ENCODE peak calls at places on chromosome 18, in four cellular contexts. One of them, this sample, is unnamed.

GRCh38 chr18:55522011-55522410 is 66.0 kb downstream of the TCF4 start:
- DNase-seq in A549: no peak
- DNase-seq in GM12878: no peak
- DNase-seq in K562: peak
- DNase-seq in this sample: peak

GRCh38 chr18:9737814-9738160 is 29.7 kb downstream of the RAB31 start:
- DNase-seq in K562: peak
- DNase-seq in GM12878: no peak
- DNase-seq in A549: no peak
- DNase-seq in this sample: no peak

GRCh38 chr18:79245517-79246001 is 150.2 kb upstream of the NFATC1 start:
- DNase-seq in K562: no peak
- DNase-seq in GM12878: no peak
- DNase-seq in A549: peak
- DNase-seq in this sample: peak

GRCh38 chr18:41745166-41746049 is 209.6 kb upstream of the PIK3C3 start:
- DNase-seq in GM12878: no peak
- DNase-seq in K562: peak
- DNase-seq in A549: peak
- DNase-seq in this sample: peak

GRCh38 chr18:55343396-55344073 is 244.5 kb downstream of the TCF4 start:
- DNase-seq in K562: peak
- DNase-seq in A549: no peak
- DNase-seq in GM12878: no peak
- DNase-seq in this sample: peak

GRCh38 chr18:76493213-76494107 is 1.6 kb downstream of the ZNF516 start:
- DNase-seq in K562: peak
- DNase-seq in A549: peak
- DNase-seq in GM12878: no peak
- DNase-seq in this sample: peak

GRCh38 chr18:63534615-63535014 is 7.6 kb upstream of the SERPINB12 start:
- DNase-seq in A549: no peak
- DNase-seq in GM12878: no peak
- DNase-seq in K562: no peak
- DNase-seq in this sample: peak

GRCh38 chr18:22681912-22682311 is 251.2 kb upstream of the RBBP8 start:
- DNase-seq in K562: no peak
- DNase-seq in GM12878: no peak
- DNase-seq in A549: no peak
- DNase-seq in this sample: no peak

GRCh38 chr18:62486290-62486964 is 36.4 kb upstream of the ZCCHC2 start:
- DNase-seq in K562: peak
- DNase-seq in A549: peak
- DNase-seq in GM12878: no peak
- DNase-seq in this sample: peak

GRCh38 chr18:6741290-6741689 is 11.8 kb downstream of the ARHGAP28 start:
- DNase-seq in K562: peak
- DNase-seq in A549: peak
- DNase-seq in GM12878: no peak
- DNase-seq in this sample: no peak

GRCh38 chr18:44654555-44654954 is 26.1 kb upstream of the SETBP1 start:
- DNase-seq in K562: no peak
- DNase-seq in GM12878: no peak
- DNase-seq in A549: no peak
- DNase-seq in this sample: no peak

GRCh38 chr18:78813898-78814297 is 165.7 kb upstream of the SALL3 start:
- DNase-seq in A549: no peak
- DNase-seq in K562: no peak
- DNase-seq in GM12878: no peak
- DNase-seq in this sample: no peak

GRCh38 chr18:22428672-22429071 is 11.0 kb upstream of the CTAGE1 start:
- DNase-seq in GM12878: no peak
- DNase-seq in A549: no peak
- DNase-seq in K562: no peak
- DNase-seq in this sample: no peak

GRCh38 chr18:74994502-74995403 is 214.2 kb downstream of the PTGR3 start:
- DNase-seq in K562: no peak
- DNase-seq in GM12878: peak
- DNase-seq in A549: no peak
- DNase-seq in this sample: peak

GRCh38 chr18:60693426-60693825 is 320.9 kb upstream of the MC4R start:
- DNase-seq in GM12878: no peak
- DNase-seq in K562: no peak
- DNase-seq in A549: no peak
- DNase-seq in this sample: no peak

GRCh38 chr18:39841133-39842041 is 2113.6 kb upstream of the PIK3C3 start:
- DNase-seq in K562: no peak
- DNase-seq in GM12878: no peak
- DNase-seq in A549: peak
- DNase-seq in this sample: peak

GRCh38 chr18:42074704-42075103 is 119.7 kb downstream of the PIK3C3 start:
- DNase-seq in K562: no peak
- DNase-seq in GM12878: no peak
- DNase-seq in A549: no peak
- DNase-seq in this sample: no peak

GRCh38 chr18:48894799-48895346 is 55.9 kb downstream of the SMAD7 start:
- DNase-seq in K562: no peak
- DNase-seq in A549: no peak
- DNase-seq in GM12878: no peak
- DNase-seq in this sample: no peak

GRCh38 chr18:1438458-1438910 is 533.8 kb downstream of the ADCYAP1 start:
- DNase-seq in K562: peak
- DNase-seq in A549: no peak
- DNase-seq in GM12878: no peak
- DNase-seq in this sample: no peak

GRCh38 chr18:71809711-71810110 is 734.4 kb downstream of the CBLN2 start:
- DNase-seq in GM12878: no peak
- DNase-seq in K562: no peak
- DNase-seq in A549: no peak
- DNase-seq in this sample: no peak

GRCh38 chr18:45837283-45838070 is 12.0 kb downstream of the SIGLEC15 start:
- DNase-seq in K562: no peak
- DNase-seq in GM12878: no peak
- DNase-seq in A549: no peak
- DNase-seq in this sample: peak

GRCh38 chr18:5058768-5059539 is 138.1 kb downstream of the AKAIN1 start:
- DNase-seq in K562: no peak
- DNase-seq in A549: no peak
- DNase-seq in GM12878: peak
- DNase-seq in this sample: peak

GRCh38 chr18:47184419-47185050 is 8.4 kb upstream of the IER3IP1 start:
- DNase-seq in GM12878: no peak
- DNase-seq in K562: peak
- DNase-seq in A549: no peak
- DNase-seq in this sample: peak

GRCh38 chr18:24914685-24915267 is 437.2 kb downstream of the ZNF521 start:
- DNase-seq in GM12878: no peak
- DNase-seq in K562: no peak
- DNase-seq in A549: no peak
- DNase-seq in this sample: no peak

GRCh38 chr18:35528749-35529274 is 31.1 kb upstream of the INO80C start:
- DNase-seq in A549: no peak
- DNase-seq in K562: peak
- DNase-seq in GM12878: no peak
- DNase-seq in this sample: no peak

GRCh38 chr18:23032030-23032582 is 99.0 kb downstream of the RBBP8 start:
- DNase-seq in GM12878: no peak
- DNase-seq in A549: no peak
- DNase-seq in K562: no peak
- DNase-seq in this sample: no peak

GRCh38 chr18:78580835-78581339 is 398.7 kb upstream of the SALL3 start:
- DNase-seq in A549: no peak
- DNase-seq in GM12878: no peak
- DNase-seq in K562: peak
- DNase-seq in this sample: no peak

GRCh38 chr18:55323051-55323994 is 264.7 kb downstream of the TCF4 start:
- DNase-seq in K562: no peak
- DNase-seq in A549: no peak
- DNase-seq in GM12878: no peak
- DNase-seq in this sample: no peak

GRCh38 chr18:614193-614592 is 17.4 kb downstream of the CLUL1 start:
- DNase-seq in GM12878: no peak
- DNase-seq in A549: no peak
- DNase-seq in K562: no peak
- DNase-seq in this sample: no peak

GRCh38 chr18:13032173-13032572 is 41.0 kb downstream of the CEP192 start:
- DNase-seq in A549: no peak
- DNase-seq in GM12878: no peak
- DNase-seq in K562: no peak
- DNase-seq in this sample: no peak

GRCh38 chr18:4250141-4250540 is 205.0 kb downstream of the DLGAP1 start:
- DNase-seq in GM12878: no peak
- DNase-seq in A549: no peak
- DNase-seq in K562: no peak
- DNase-seq in this sample: no peak

GRCh38 chr18:23618862-23619387 is 32.6 kb upstream of the NPC1 start:
- DNase-seq in K562: no peak
- DNase-seq in A549: no peak
- DNase-seq in GM12878: peak
- DNase-seq in this sample: peak

GRCh38 chr18:34592961-34593382 is 117.1 kb upstream of the DTNA start:
- DNase-seq in A549: no peak
- DNase-seq in GM12878: no peak
- DNase-seq in K562: no peak
- DNase-seq in this sample: no peak

GRCh38 chr18:44973282-44973681 is 292.6 kb downstream of the SETBP1 start:
- DNase-seq in A549: no peak
- DNase-seq in GM12878: no peak
- DNase-seq in K562: no peak
- DNase-seq in this sample: no peak

GRCh38 chr18:53795061-53795460 is 429.4 kb downstream of the MBD2 start:
- DNase-seq in GM12878: no peak
- DNase-seq in K562: no peak
- DNase-seq in A549: no peak
- DNase-seq in this sample: no peak

GRCh38 chr18:67417864-67418523 is 98.5 kb downstream of the DSEL start:
- DNase-seq in K562: peak
- DNase-seq in A549: peak
- DNase-seq in GM12878: peak
- DNase-seq in this sample: peak

DNA sequence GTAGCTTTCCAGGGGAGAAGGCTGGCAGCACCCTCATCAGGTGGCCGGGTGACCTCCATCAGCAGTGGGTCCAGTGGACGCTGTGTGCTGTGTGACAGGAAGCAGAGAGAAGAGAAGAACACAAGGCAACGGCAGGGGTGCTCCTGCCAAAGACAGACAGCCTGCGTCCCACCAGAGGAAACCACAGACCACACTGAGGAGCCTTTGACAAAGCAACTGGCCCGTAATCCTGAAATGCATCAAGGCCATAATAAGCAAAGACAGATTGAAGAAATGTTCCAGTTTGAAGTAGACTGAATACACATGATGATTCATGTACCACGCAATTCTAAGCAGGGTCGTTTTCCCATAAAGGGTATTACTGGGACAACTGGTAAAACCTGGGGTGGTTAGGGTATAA is 172.4 kb downstream of the FBXO15 start:
- DNase-seq in GM12878: no peak
- DNase-seq in K562: no peak
- DNase-seq in A549: no peak
- DNase-seq in this sample: peak
- TF ChIP-seq MAX in GM12878: no peak
- TF ChIP-seq MAX in K562: no peak
- TF ChIP-seq MAX in A549: no peak
- TF ChIP-seq MAX in this sample: no peak

DNA sequence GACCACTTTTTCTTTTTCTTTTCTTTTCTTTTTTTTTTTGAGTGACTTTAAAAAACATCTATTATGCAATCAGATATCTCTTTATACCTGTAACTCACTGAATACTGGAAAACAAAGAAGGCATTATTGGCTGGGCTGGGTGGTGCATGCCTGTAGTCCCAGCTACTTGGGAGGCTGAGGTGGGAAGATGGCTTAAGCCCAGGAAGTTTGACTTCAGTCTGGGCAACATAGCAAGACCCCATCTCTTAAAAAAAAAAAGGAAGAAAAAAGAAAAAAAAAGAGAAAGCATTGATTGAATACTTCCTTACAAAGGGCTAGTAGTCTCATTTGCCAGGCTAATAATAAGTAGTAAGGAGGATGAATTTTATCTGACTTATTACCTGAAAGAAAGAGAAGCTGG is 2.7 kb upstream of the MTCL1 start:
- DNase-seq in K562: no peak
- DNase-seq in A549: no peak
- DNase-seq in GM12878: no peak
- DNase-seq in this sample: no peak
- H3K4me3 ChIP-seq in K562: no peak
- H3K4me3 ChIP-seq in A549: no peak
- H3K4me3 ChIP-seq in GM12878: no peak
- H3K4me3 ChIP-seq in this sample: no peak

GRCh38 chr18:26656401-26656943 is 108.1 kb upstream of the KCTD1 start:
- DNase-seq in K562: no peak
- DNase-seq in GM12878: no peak
- DNase-seq in A549: no peak
- DNase-seq in this sample: no peak
- TF ChIP-seq MAX in K562: no peak
- TF ChIP-seq MAX in GM12878: no peak
- TF ChIP-seq MAX in A549: no peak
- TF ChIP-seq MAX in this sample: no peak

GRCh38 chr18:32805354-32805753 is 32.5 kb upstream of the KLHL14 start:
- DNase-seq in GM12878: no peak
- DNase-seq in A549: no peak
- DNase-seq in K562: no peak
- DNase-seq in this sample: no peak

GRCh38 chr18:32804126-32804888 is 31.5 kb upstream of the KLHL14 start:
- DNase-seq in A549: no peak
- DNase-seq in K562: no peak
- DNase-seq in GM12878: no peak
- DNase-seq in this sample: no peak

GRCh38 chr18:32802606-32803451 is 30.0 kb upstream of the KLHL14 start:
- DNase-seq in K562: no peak
- DNase-seq in GM12878: no peak
- DNase-seq in A549: no peak
- DNase-seq in this sample: no peak

GRCh38 chr18:32801236-32801635 is 28.4 kb upstream of the KLHL14 start:
- DNase-seq in A549: no peak
- DNase-seq in K562: no peak
- DNase-seq in GM12878: no peak
- DNase-seq in this sample: no peak

GRCh38 chr18:32803571-32803970 is 30.7 kb upstream of the KLHL14 start:
- DNase-seq in GM12878: peak
- DNase-seq in K562: no peak
- DNase-seq in A549: no peak
- DNase-seq in this sample: no peak
- H3K4me3 ChIP-seq in GM12878: no peak
- H3K4me3 ChIP-seq in K562: no peak
- H3K4me3 ChIP-seq in A549: no peak
- H3K4me3 ChIP-seq in this sample: no peak

GRCh38 chr18:56836173-56836572 is 185.0 kb downstream of the WDR7 start:
- DNase-seq in K562: no peak
- DNase-seq in GM12878: no peak
- DNase-seq in A549: no peak
- DNase-seq in this sample: no peak
- TF ChIP-seq MAX in K562: no peak
- TF ChIP-seq MAX in GM12878: no peak
- TF ChIP-seq MAX in A549: no peak
- TF ChIP-seq MAX in this sample: no peak